ENCODE peak calls at places on chromosomes 7 and 10, in eight cellular contexts. V, M, W, J, O, X, Z and S are unnamed samples.

GRCh38 chr10:6578221-6579192 is 1.6 kb downstream of the PRKCQ start:
- DNase-seq in V (no peak), M (no peak), W (no peak), J (no peak), O (no peak), X (no peak), Z (no peak), S (no peak)

GRCh38 chr7:3011211-3011852 is 32.3 kb downstream of the CARD11 start:
- DNase-seq in V (no peak), M (no peak), W (no peak), J (no peak), O (no peak), X (no peak), Z (no peak), S (no peak)

GRCh38 chr7:108239501-108240225 is 109.5 kb upstream of the LAMB4 start:
- DNase-seq in V (no peak), M (no peak), W (no peak), J (no peak), O (no peak), X (no peak), Z (no peak), S (no peak)

GRCh38 chr7:79590571-79591274 is 137.3 kb upstream of the MAGI2 start:
- DNase-seq in V (no peak), M (no peak), W (no peak), J (no peak), O (no peak), X (no peak), Z (no peak), S (no peak)

GRCh38 chr10:66837990-66838389 is 87.8 kb upstream of the LRRTM3 start:
- DNase-seq in V (no peak), M (no peak), W (peak; percentile 53), J (no peak), O (no peak), X (no peak), Z (no peak), S (no peak)

GRCh38 chr10:101768791-101769170 is 7.1 kb downstream of the FGF8 start:
- DNase-seq in V (no peak), M (no peak), W (no peak), J (no peak), O (no peak), X (no peak), Z (no peak), S (peak; percentile 37)

GRCh38 chr10:65950075-65950474 is 975.8 kb upstream of the LRRTM3 start:
- DNase-seq in V (no peak), M (no peak), W (peak; percentile 84), J (no peak), O (no peak), X (no peak), Z (no peak), S (no peak)

GRCh38 chr7:41244246-41244645 is 458.6 kb downstream of the INHBA start:
- DNase-seq in V (no peak), M (no peak), W (no peak), J (no peak), O (no peak), X (no peak), Z (no peak), S (no peak)

GRCh38 chr7:90461216-90461615 is 8.2 kb upstream of the PTTG1IP2 start:
- DNase-seq in V (no peak), M (no peak), W (no peak), J (no peak), O (no peak), X (no peak), Z (no peak), S (no peak)

GRCh38 chr10:13346912-13347234 is 1.2 kb downstream of the SEPHS1 start:
- DNase-seq in V (no peak), M (no peak), W (no peak), J (no peak), O (no peak), X (no peak), Z (no peak), S (peak; percentile 66)

GRCh38 chr7:64628192-64628591 is 37.7 kb upstream of the ZNF107 start:
- DNase-seq in V (no peak), M (no peak), W (no peak), J (no peak), O (no peak), X (no peak), Z (no peak), S (no peak)

DNA sequence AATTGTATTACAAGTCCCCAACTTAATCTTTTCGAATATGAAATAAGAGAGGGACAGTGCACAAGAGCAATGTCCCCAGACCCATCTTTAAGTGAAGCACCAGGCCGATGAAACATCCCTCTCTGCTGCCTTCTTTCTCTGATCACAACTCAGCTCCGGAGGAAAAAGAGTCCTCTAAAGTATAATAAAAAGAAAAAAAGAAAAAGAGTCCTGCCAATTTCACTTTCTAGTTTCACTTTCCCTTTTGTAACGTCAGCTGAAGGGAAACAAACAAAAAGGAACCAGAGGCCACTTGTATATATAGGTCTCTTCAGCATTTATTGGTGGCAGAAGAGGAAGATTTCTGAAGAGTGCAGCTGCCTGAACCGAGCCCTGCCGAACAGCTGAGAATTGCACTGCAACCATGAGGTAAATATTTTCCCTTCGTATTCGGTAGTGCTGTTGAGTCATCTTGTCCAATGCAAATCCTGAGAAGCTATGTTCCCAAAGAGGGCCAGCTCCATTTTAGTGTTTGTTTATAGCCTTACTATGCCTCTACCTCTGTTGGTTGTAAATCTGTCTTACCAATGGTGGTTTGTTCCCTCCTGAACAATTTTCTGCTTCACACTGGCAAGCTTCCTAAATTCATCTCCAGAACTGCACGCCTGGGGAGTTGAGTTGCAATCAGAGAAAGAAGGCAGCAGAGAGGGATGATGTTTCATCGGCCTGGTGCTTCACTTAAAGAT is at the start of gene IFIT2:
- DNase-seq in V (peak; percentile 65), M (peak; percentile 59), W (peak; percentile 71), J (peak; percentile 80), O (peak; percentile 48), X (no peak), Z (no peak), S (no peak)
- H3K4me3 ChIP-seq in V (peak within 1 kb of the TSS; percentile 76), M (peak within 1 kb of the TSS; percentile 1), W (peak within 1 kb of the TSS; percentile 66), J (peak within 1 kb of the TSS; percentile 45), O (peak within 1 kb of the TSS; percentile 45), X (peak within 1 kb of the TSS; percentile 55), Z (peak within 1 kb of the TSS; percentile 47), S (no peak within 1 kb of the TSS)

DNA sequence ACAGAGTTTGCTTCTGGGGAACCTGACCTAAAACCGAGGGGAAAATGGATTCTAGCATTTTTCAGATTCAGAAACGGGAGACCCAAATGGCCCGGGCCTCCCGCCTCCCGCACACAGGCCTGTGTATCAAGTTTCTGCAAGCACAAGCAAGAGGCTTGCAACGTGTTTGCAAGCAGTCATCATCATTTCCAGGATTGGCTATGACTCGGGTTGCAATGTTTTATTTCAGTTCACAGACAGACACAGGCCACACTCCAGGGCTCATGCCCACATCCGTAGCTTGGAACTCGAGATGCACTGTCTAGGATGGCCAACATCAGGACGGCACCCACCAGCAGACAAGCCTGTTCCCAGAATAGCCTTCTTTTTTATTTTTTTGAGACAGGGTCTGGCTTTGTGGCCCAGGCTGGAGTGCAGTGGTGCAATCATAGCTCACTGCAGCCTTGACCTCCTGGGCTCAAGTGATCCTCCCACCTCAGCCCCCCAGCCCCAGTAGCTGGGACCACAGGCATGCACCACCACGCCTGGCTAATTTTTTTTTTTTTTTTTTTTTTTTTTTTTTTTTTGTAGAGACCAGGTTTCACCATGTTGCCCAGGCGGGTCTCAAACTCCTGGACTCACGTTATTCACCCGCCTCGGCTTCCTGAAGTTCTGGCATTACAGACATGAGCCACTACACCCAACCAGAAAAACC is 68.1 kb upstream of the FOXK1 start:
- DNase-seq in V (no peak), M (peak; percentile 28), W (no peak), J (no peak), O (no peak), X (peak; percentile 36), Z (no peak), S (no peak)
- H3K4me3 ChIP-seq in V (no peak overlapping the region), M (no peak overlapping the region), W (no peak overlapping the region), J (no peak overlapping the region), O (no peak overlapping the region), X (no peak overlapping the region), Z (no peak overlapping the region), S (no peak overlapping the region)

GRCh38 chr7:151035024-151035717 is 6.9 kb downstream of the ABCB8 start:
- DNase-seq in V (no peak), M (no peak), W (no peak), J (no peak), O (peak; percentile 59), X (no peak), Z (no peak), S (no peak)

GRCh38 chr7:151039850-151040548 is 8.3 kb upstream of the ASIC3 start:
- DNase-seq in V (no peak), M (no peak), W (no peak), J (no peak), O (no peak), X (no peak), Z (no peak), S (no peak)

GRCh38 chr7:151040616-151041375 is 7.5 kb upstream of the ASIC3 start:
- DNase-seq in V (no peak), M (no peak), W (no peak), J (no peak), O (no peak), X (no peak), Z (no peak), S (no peak)

GRCh38 chr7:151035902-151036301 is 7.7 kb downstream of the ABCB8 start:
- DNase-seq in V (no peak), M (no peak), W (no peak), J (no peak), O (no peak), X (no peak), Z (no peak), S (no peak)

DNA sequence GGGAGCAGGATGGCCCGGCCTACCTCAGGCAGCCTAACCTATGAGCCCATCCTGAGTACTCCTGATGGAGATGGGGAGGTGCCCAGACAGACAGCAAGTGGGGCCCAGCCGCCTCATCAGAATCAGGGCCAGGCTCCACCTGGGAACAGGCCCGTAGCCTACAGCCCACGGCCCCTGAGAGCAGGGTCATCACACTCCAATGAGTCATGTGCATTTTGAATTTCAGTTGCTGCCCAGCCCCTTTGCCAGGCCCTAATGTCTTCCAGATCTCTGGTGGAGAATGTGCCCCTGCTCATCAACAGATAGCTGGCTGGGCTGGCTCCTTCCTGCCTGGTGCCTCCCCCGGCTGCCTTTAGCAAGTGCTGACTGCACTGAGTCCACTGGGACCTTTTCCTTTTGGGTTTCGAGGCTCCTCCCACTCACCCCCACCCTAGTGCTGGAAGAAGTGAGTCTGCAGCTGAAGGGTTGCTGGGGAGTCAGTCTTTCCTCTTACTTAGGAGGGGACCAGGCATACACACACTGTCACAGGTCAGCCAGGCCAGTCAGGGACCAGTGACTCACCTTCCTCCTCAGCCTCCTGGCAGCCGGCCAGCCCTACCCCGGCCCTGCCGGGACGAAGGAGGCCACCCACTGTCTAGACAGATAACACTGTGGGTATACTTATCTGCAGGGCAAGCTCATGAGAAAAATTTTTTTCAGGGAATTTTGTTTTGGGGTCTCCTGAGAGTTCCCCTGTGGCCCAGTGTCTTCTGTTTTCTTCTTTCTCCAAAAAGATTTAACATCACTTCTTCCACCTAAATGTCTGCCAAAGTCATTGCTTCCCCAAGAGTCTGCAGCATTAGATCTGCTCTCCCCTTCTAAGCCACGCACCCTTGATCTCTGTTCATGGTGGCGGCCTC is 9.1 kb upstream of the ASIC3 start:
- DNase-seq in V (no peak), M (peak; percentile 92), W (peak; percentile 80), J (no peak), O (peak; percentile 87), X (no peak), Z (no peak), S (no peak)
- H3K4me3 ChIP-seq in V (no peak overlapping the region), M (no peak overlapping the region), W (no peak overlapping the region), J (no peak overlapping the region), O (no peak overlapping the region), X (no peak overlapping the region), Z (no peak overlapping the region), S (no peak overlapping the region)

DNA sequence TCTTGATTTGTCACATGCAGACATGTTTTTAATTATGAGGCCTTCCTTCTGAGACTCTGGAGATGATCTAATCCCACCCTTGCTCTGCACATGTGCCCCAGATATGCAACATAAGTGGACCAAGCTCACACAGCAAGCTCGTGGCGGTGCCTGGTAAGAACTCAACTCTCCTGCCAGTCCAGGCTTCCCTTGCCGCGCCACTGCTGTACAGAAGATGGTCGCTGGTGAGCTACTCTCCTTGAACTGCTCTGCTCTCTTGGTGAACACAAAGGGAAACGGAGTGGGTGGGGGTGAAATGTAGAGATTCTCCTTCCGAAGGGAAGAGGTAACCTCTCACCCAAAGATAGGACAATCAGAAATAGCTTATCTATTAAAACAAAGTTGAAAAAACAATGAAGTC is 25.7 kb downstream of the MYOF start:
- DNase-seq in V (no peak), M (no peak), W (no peak), J (no peak), O (no peak), X (no peak), Z (no peak), S (no peak)
- H3K4me3 ChIP-seq in V (no peak overlapping the region), M (no peak overlapping the region), W (no peak overlapping the region), J (no peak overlapping the region), O (no peak overlapping the region), X (no peak overlapping the region), Z (no peak overlapping the region), S (no peak overlapping the region)